ENCODE peak calls at places on chromosomes 6 and 20, in eight cellular contexts. S is breast epithelium, Z is stomach, W is colonic mucosa, X is pancreas, V is adrenal gland, C is right atrium auricular region, H is tibial artery. A is an unnamed sample. For H3K4me1 and H3K36me3, the result is how much of the 10 kb centered on the place peaks cover.

GRCh38 chr6:146693342-146693741 is 94.6 kb downstream of the ADGB start:
- DNase-seq in S (no peak), Z (no peak), W (peak), X (no peak), V (no peak), C (no peak), H (no peak), A (no peak)

GRCh38 chr6:140043762-140044378 is 669.4 kb upstream of the CITED2 start:
- DNase-seq in S (no peak), Z (no peak), W (no peak), X (no peak), V (no peak), C (no peak), H (no peak), A (no peak)

GRCh38 chr6:69138893-69139494 is 503.9 kb downstream of the ADGRB3 start:
- DNase-seq in S (no peak), Z (no peak), W (no peak), X (no peak), V (no peak), C (no peak), H (no peak), A (no peak)

GRCh38 chr6:2109796-2110195 is 135.6 kb downstream of the GMDS start:
- DNase-seq in S (no peak), Z (no peak), W (no peak), X (no peak), V (no peak), C (no peak), H (no peak), A (no peak)

GRCh38 chr6:168648240-168648639 is 207.3 kb downstream of the SMOC2 start:
- DNase-seq in S (peak), Z (peak), W (no peak), X (peak), V (no peak), C (no peak), H (no peak), A (no peak)

GRCh38 chr20:24664266-24664986 is 195.0 kb downstream of the SYNDIG1 start:
- DNase-seq in S (no peak), Z (no peak), W (no peak), X (no peak), V (no peak), C (no peak), H (no peak), A (no peak)

GRCh38 chr6:155066371-155066770 is 71.3 kb downstream of the TIAM2 start:
- DNase-seq in S (no peak), Z (no peak), W (no peak), X (no peak), V (no peak), C (no peak), H (no peak), A (no peak)

GRCh38 chr20:15977026-15977425 is 596.2 kb downstream of the KIF16B start:
- DNase-seq in S (no peak), Z (no peak), W (no peak), X (no peak), V (no peak), C (no peak), H (no peak), A (no peak)

GRCh38 chr20:675453-676314 is at the start of gene SCRT2:
- DNase-seq in S (peak), Z (peak), W (peak), X (peak), V (peak), C (peak), H (peak), A (no peak)

GRCh38 chr6:31896856-31897611 is 464 bp downstream of the EHMT2 start:
- DNase-seq in S (no peak), Z (no peak), W (no peak), X (peak), V (no peak), C (no peak), H (no peak), A (no peak)

GRCh38 chr20:46347831-46348230 is 39.5 kb upstream of the CDH22 start:
- DNase-seq in S (no peak), Z (no peak), W (no peak), X (no peak), V (no peak), C (no peak), H (no peak), A (no peak)

GRCh38 chr6:134472661-134473060 is 154.7 kb upstream of the SGK1 start:
- DNase-seq in S (no peak), Z (no peak), W (no peak), X (peak), V (no peak), C (no peak), H (no peak), A (no peak)

GRCh38 chr6:128515550-128516513 is 4.6 kb downstream of the PTPRK start:
- DNase-seq in S (no peak), Z (no peak), W (no peak), X (no peak), V (no peak), C (no peak), H (no peak), A (no peak)

GRCh38 chr6:134020543-134020942 is 31.9 kb downstream of the SLC2A12 start:
- DNase-seq in S (no peak), Z (no peak), W (no peak), X (no peak), V (no peak), C (no peak), H (no peak), A (no peak)

GRCh38 chr6:35021014-35021413 is 120.1 kb downstream of the TCP11 start:
- DNase-seq in S (no peak), Z (peak), W (no peak), X (no peak), V (peak), C (peak), H (peak), A (no peak)

GRCh38 chr6:35736982-35737412 is at the start of gene ARMC12:
- DNase-seq in S (no peak), Z (no peak), W (no peak), X (no peak), V (no peak), C (no peak), H (no peak), A (no peak)

GRCh38 chr6:136137008-136137689 is 113.0 kb downstream of the MTFR2 start:
- DNase-seq in S (no peak), Z (no peak), W (no peak), X (no peak), V (no peak), C (no peak), H (no peak), A (no peak)

GRCh38 chr6:12456343-12456742 is 166.2 kb downstream of the EDN1 start:
- DNase-seq in S (no peak), Z (no peak), W (no peak), X (no peak), V (no peak), C (no peak), H (no peak), A (no peak)

GRCh38 chr6:112877134-112878100 is 530.3 kb downstream of the RFPL4B start:
- DNase-seq in S (no peak), Z (no peak), W (no peak), X (no peak), V (no peak), C (no peak), H (no peak), A (no peak)

GRCh38 chr6:170473226-170473789 is 79.8 kb downstream of the PSMB1 start:
- DNase-seq in S (no peak), Z (no peak), W (no peak), X (no peak), V (no peak), C (no peak), H (no peak), A (no peak)

GRCh38 chr6:121647905-121648304 is 212.5 kb downstream of the GJA1 start:
- DNase-seq in S (no peak), Z (no peak), W (no peak), X (no peak), V (no peak), C (no peak), H (no peak), A (no peak)

GRCh38 chr6:111715321-111715720 is 109.6 kb upstream of the TRAF3IP2 start:
- DNase-seq in S (no peak), Z (no peak), W (no peak), X (no peak), V (no peak), C (peak), H (no peak), A (no peak)

GRCh38 chr6:74752303-74752702 is 453.6 kb downstream of the COL12A1 start:
- DNase-seq in S (no peak), Z (no peak), W (no peak), X (no peak), V (no peak), C (no peak), H (no peak), A (no peak)
- TF ChIP-seq CTCF in S (no peak), Z (no peak), W (peak), X (no peak), V (peak), C (no peak), H (no peak), A (no peak)

GRCh38 chr20:61499859-61500258 is 247.8 kb downstream of the CDH4 start:
- DNase-seq in S (no peak), Z (no peak), W (no peak), X (no peak), V (no peak), C (no peak), H (no peak), A (no peak)
- H3K4me1 ChIP-seq in S (under half), Z (under half), W (under half), X (under half), V (under half), C (under half), H (under half), A (under half)

GRCh38 chr20:39067526-39068216 is 105.5 kb downstream of the DHX35 start:
- DNase-seq in S (no peak), Z (no peak), W (no peak), X (no peak), V (no peak), C (no peak), H (no peak), A (no peak)

GRCh38 chr20:39072132-39072531 is 110.0 kb downstream of the DHX35 start:
- DNase-seq in S (no peak), Z (no peak), W (no peak), X (no peak), V (no peak), C (no peak), H (no peak), A (no peak)

GRCh38 chr20:39070484-39071231 is 108.5 kb downstream of the DHX35 start:
- DNase-seq in S (no peak), Z (no peak), W (no peak), X (no peak), V (peak), C (no peak), H (no peak), A (no peak)

GRCh38 chr20:39072653-39073052 is 110.5 kb downstream of the DHX35 start:
- DNase-seq in S (no peak), Z (no peak), W (no peak), X (no peak), V (no peak), C (no peak), H (no peak), A (no peak)

DNA sequence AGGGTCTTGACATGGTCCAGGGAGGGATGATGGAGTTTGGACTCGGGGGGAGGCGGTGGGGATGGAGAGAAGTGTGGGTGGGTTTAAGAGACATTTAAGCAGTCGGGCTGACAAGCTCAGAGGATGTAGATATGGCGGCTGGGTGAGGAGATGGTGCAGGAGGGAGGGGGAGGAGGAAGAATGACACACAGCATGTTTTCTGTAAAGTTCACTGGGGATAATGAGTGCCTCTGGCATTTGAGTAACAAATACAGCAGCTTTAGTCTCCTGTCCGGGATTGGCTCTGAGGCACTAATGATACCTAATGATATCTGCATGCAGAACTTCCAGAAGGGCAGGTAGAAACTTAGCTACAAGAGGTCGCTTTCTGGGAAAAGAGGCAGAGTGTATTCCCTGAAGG is 107.8 kb downstream of the DHX35 start:
- DNase-seq in S (no peak), Z (no peak), W (no peak), X (no peak), V (no peak), C (no peak), H (no peak), A (no peak)
- H3K36me3 ChIP-seq in S (under half), Z (under half), W (under half), X (under half), V (under half), C (under half), H (under half), A (under half)

DNA sequence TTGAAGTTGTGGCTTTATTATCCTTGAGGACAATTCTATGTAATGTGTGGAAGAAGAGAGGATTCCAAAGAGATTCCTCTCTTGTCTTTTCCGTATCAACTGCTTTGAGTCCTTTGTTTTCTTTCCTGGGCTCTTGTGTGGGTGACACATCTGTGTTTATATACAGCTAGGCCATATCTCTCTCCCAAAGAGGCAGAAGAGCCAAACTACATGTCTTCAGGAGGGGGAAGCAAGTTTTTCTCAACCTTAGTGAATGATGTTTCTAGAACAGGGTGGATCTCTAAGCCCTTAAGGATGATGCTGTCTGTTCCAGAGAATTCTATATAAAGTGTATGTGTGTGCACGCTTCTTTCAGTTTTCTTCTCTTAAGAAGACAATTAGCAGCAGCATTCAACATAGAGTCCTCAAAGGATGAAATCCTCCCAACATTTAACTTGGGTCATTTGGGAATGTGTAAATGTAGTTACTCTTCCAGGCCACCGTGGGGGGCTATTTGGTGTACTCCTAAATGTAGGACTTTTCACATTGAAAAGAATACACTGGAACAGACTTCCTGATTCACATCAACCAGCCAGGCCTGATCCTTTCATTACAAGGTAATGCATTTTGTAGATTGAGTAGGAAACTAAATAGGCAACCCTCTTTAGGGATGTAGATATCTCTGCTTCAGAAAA is 92.8 kb upstream of the EEF1E1 start:
- DNase-seq in S (no peak), Z (no peak), W (no peak), X (no peak), V (no peak), C (no peak), H (no peak), A (no peak)
- TF ChIP-seq CTCF in S (no peak), Z (no peak), W (no peak), X (no peak), V (no peak), C (no peak), H (no peak), A (no peak)

GRCh38 chr6:158860279-158860865 is 41.2 kb upstream of the EZR start:
- DNase-seq in S (no peak), Z (no peak), W (no peak), X (no peak), V (no peak), C (no peak), H (no peak), A (no peak)
- H3K4me1 ChIP-seq in S (under half), Z (under half), W (under half), X (under half), V (under half), C (under half), H (under half), A (under half)

DNA sequence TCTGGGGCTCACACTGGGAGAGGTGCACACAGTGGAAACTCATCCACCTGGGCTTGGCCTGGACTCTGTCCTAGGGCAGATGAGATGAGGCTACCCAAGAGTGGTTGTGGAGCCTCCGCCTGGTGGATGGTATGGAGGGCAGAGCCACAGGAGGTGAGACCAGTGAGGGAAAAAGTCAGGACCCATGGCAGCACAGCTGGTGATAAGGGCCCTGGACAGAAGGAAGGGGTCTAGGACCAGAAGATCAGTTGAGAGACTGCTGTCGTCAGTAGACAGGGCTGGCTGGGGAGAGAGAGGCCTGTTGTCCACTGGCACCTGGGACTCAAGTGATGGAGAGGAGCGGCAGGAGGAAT is 29.8 kb downstream of the PLCG1 start:
- DNase-seq in S (peak), Z (no peak), W (no peak), X (no peak), V (no peak), C (no peak), H (no peak), A (no peak)
- H3K36me3 ChIP-seq in S (under half), Z (half or more), W (under half), X (under half), V (half or more), C (half or more), H (half or more), A (half or more)

DNA sequence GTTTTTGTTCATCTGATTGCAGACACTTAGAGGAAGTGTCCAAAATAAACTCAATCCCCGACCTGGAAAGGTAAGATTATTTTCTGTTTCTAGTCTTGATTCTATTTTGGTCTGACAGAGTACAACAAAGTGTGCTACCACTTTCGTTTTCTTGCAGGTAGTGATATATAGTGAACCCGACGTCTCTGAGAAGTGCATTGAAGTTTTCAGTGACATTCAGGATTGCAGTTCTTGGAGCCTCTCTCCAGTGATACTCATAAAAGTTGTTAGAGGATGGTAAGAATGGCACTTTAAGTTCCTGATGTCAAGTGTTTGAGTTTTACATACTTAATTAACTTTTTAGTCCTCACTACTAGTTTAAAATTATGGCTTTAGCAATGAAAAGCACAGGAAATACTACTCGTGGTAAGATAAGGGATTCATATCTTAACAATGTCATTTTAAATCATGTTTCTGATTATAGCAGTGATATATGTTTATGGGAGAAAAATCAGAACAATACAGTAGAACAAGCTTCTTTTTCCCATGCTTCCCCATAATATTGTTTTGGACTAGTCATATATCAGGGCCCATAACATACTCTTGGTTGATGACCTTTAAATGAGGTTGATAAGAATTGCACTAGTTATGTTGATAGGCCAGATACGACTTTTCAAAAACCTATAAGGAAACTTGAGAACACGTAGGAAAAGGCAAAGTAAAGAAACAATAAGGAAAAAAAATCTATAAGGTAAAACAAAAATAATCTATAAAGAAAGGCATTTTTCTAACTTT is 104.0 kb downstream of the RTN4IP1 start:
- DNase-seq in S (no peak), Z (no peak), W (no peak), X (no peak), V (no peak), C (no peak), H (no peak), A (no peak)
- TF ChIP-seq CTCF in S (no peak), Z (no peak), W (no peak), X (no peak), V (no peak), C (no peak), H (no peak), A (no peak)

GRCh38 chr20:48919882-48920526 is 1.5 kb upstream of the ARFGEF2 start:
- DNase-seq in S (no peak), Z (no peak), W (peak), X (no peak), V (no peak), C (no peak), H (no peak), A (no peak)
- H3K4me1 ChIP-seq in S (under half), Z (under half), W (under half), X (under half), V (under half), C (under half), H (under half), A (under half)

DNA sequence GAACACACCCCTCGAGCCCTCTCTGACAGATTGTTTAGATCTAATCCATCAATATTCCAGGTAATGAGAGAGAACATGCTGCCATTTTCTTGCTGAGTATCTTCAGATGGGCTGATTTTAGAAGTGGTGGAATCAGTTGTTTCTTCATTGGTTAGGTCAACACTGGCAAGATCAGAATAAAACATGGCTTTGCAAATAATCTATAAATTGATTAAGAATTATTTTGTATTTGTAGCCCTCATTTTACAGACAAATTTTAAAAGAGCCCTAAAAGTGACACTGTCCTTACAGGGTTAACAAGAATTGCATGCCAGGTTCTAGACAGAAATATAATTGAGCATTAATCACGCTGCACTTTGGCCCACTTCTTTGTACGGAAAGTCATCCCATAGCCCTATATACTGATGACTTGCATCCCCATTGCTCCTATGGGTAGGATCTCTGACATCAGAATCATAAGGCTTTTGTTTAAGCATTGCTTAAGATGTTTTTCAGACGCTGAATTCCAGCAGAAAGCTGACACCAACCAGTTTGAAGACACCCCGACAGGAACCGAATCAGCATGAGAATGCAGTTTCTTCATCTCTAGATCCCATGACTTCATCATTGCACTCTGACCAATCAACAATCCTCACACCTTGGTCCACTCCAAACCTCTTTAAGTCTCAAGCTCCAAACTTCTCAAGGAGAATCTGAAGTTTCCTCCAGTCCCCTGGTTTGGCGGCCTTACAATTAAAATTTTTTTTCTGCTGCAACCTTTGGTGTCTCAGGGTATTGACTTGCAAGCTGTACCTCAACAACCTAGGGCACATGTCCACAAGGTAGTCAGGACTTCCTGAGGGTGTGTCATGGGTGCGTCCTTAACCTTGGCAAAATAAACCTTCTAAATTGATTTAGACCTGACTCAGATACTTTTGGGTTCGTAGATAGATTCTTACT is 7.9 kb downstream of the TDP2 start:
- DNase-seq in S (no peak), Z (no peak), W (peak), X (no peak), V (no peak), C (no peak), H (no peak), A (no peak)
- H3K36me3 ChIP-seq in S (under half), Z (under half), W (under half), X (under half), V (under half), C (under half), H (under half), A (under half)